ENCODE peak calls at places on chromosomes 4 and X, in seven cellular contexts. One of them, this sample, is unnamed.

GRCh38 chrX:104136241-104137019 is 20.4 kb downstream of the SLC25A53 start:
- DNase-seq in effector CD8-positive, alpha-beta T cell: peak
- DNase-seq in sigmoid colon: peak
- DNase-seq in ureter: peak
- DNase-seq in germinal center: peak
- DNase-seq in left lung: peak
- DNase-seq in activated naive CD4-positive, alpha-beta T cell treated with anti-CD3 and anti-CD28 coated beads, Interleukin-2, amount 10 ng/mL, durations not matched to agents 7 days and 5 days: peak
- DNase-seq in this sample: peak

GRCh38 chrX:153519569-153520285 is 2.3 kb downstream of the ATP2B3 start:
- DNase-seq in activated naive CD4-positive, alpha-beta T cell treated with anti-CD3 and anti-CD28 coated beads, Interleukin-2, amount 10 ng/mL, durations not matched to agents 7 days and 5 days: no peak
- DNase-seq in germinal center: no peak
- DNase-seq in left lung: no peak
- DNase-seq in effector CD8-positive, alpha-beta T cell: no peak
- DNase-seq in sigmoid colon: no peak
- DNase-seq in ureter: no peak
- DNase-seq in this sample: no peak

GRCh38 chr4:166172619-166173018 is 299.6 kb downstream of the TLL1 start:
- DNase-seq in effector CD8-positive, alpha-beta T cell: no peak
- DNase-seq in activated naive CD4-positive, alpha-beta T cell treated with anti-CD3 and anti-CD28 coated beads, Interleukin-2, amount 10 ng/mL, durations not matched to agents 7 days and 5 days: no peak
- DNase-seq in ureter: no peak
- DNase-seq in sigmoid colon: no peak
- DNase-seq in left lung: no peak
- DNase-seq in germinal center: no peak
- DNase-seq in this sample: no peak

GRCh38 chrX:72662020-72662747 is 51.9 kb downstream of the PHKA1 start:
- DNase-seq in left lung: no peak
- DNase-seq in effector CD8-positive, alpha-beta T cell: no peak
- DNase-seq in sigmoid colon: no peak
- DNase-seq in germinal center: no peak
- DNase-seq in ureter: no peak
- DNase-seq in activated naive CD4-positive, alpha-beta T cell treated with anti-CD3 and anti-CD28 coated beads, Interleukin-2, amount 10 ng/mL, durations not matched to agents 7 days and 5 days: no peak
- DNase-seq in this sample: no peak

GRCh38 chr4:128979934-128980333 is 113.4 kb downstream of the SCLT1 start:
- DNase-seq in ureter: no peak
- DNase-seq in effector CD8-positive, alpha-beta T cell: no peak
- DNase-seq in sigmoid colon: no peak
- DNase-seq in left lung: no peak
- DNase-seq in germinal center: no peak
- DNase-seq in activated naive CD4-positive, alpha-beta T cell treated with anti-CD3 and anti-CD28 coated beads, Interleukin-2, amount 10 ng/mL, durations not matched to agents 7 days and 5 days: no peak
- DNase-seq in this sample: no peak

GRCh38 chr4:169963998-169964397 is 62.2 kb downstream of the MFAP3L start:
- DNase-seq in left lung: no peak
- DNase-seq in sigmoid colon: no peak
- DNase-seq in activated naive CD4-positive, alpha-beta T cell treated with anti-CD3 and anti-CD28 coated beads, Interleukin-2, amount 10 ng/mL, durations not matched to agents 7 days and 5 days: no peak
- DNase-seq in effector CD8-positive, alpha-beta T cell: no peak
- DNase-seq in germinal center: no peak
- DNase-seq in ureter: no peak
- DNase-seq in this sample: no peak

GRCh38 chr4:20305976-20306375 is 54.3 kb downstream of the SLIT2 start:
- DNase-seq in sigmoid colon: no peak
- DNase-seq in effector CD8-positive, alpha-beta T cell: no peak
- DNase-seq in activated naive CD4-positive, alpha-beta T cell treated with anti-CD3 and anti-CD28 coated beads, Interleukin-2, amount 10 ng/mL, durations not matched to agents 7 days and 5 days: no peak
- DNase-seq in left lung: no peak
- DNase-seq in germinal center: no peak
- DNase-seq in ureter: no peak
- DNase-seq in this sample: no peak

GRCh38 chrX:20680998-20681397 is 414.3 kb upstream of the RPS6KA3 start:
- DNase-seq in germinal center: no peak
- DNase-seq in effector CD8-positive, alpha-beta T cell: no peak
- DNase-seq in activated naive CD4-positive, alpha-beta T cell treated with anti-CD3 and anti-CD28 coated beads, Interleukin-2, amount 10 ng/mL, durations not matched to agents 7 days and 5 days: no peak
- DNase-seq in left lung: no peak
- DNase-seq in ureter: no peak
- DNase-seq in sigmoid colon: no peak
- DNase-seq in this sample: no peak

GRCh38 chr4:153045111-153045982 is 109.2 kb downstream of the FHDC1 start:
- DNase-seq in effector CD8-positive, alpha-beta T cell: no peak
- DNase-seq in left lung: no peak
- DNase-seq in ureter: no peak
- DNase-seq in activated naive CD4-positive, alpha-beta T cell treated with anti-CD3 and anti-CD28 coated beads, Interleukin-2, amount 10 ng/mL, durations not matched to agents 7 days and 5 days: no peak
- DNase-seq in germinal center: peak
- DNase-seq in sigmoid colon: no peak
- DNase-seq in this sample: no peak

GRCh38 chr4:152255437-152255836 is 280.5 kb downstream of the FBXW7 start:
- DNase-seq in ureter: no peak
- DNase-seq in activated naive CD4-positive, alpha-beta T cell treated with anti-CD3 and anti-CD28 coated beads, Interleukin-2, amount 10 ng/mL, durations not matched to agents 7 days and 5 days: peak
- DNase-seq in left lung: no peak
- DNase-seq in germinal center: no peak
- DNase-seq in sigmoid colon: no peak
- DNase-seq in effector CD8-positive, alpha-beta T cell: no peak
- DNase-seq in this sample: peak

GRCh38 chr4:141099326-141099725 is 33.9 kb downstream of the RNF150 start:
- DNase-seq in activated naive CD4-positive, alpha-beta T cell treated with anti-CD3 and anti-CD28 coated beads, Interleukin-2, amount 10 ng/mL, durations not matched to agents 7 days and 5 days: no peak
- DNase-seq in sigmoid colon: no peak
- DNase-seq in effector CD8-positive, alpha-beta T cell: no peak
- DNase-seq in ureter: no peak
- DNase-seq in left lung: no peak
- DNase-seq in germinal center: no peak
- DNase-seq in this sample: no peak

GRCh38 chr4:108466936-108467902 is 153.2 kb upstream of the RPL34 start:
- DNase-seq in left lung: no peak
- DNase-seq in activated naive CD4-positive, alpha-beta T cell treated with anti-CD3 and anti-CD28 coated beads, Interleukin-2, amount 10 ng/mL, durations not matched to agents 7 days and 5 days: peak
- DNase-seq in ureter: no peak
- DNase-seq in effector CD8-positive, alpha-beta T cell: no peak
- DNase-seq in germinal center: no peak
- DNase-seq in sigmoid colon: no peak
- DNase-seq in this sample: peak

GRCh38 chrX:117808413-117808812 is 308.2 kb downstream of the KLHL13 start:
- DNase-seq in sigmoid colon: no peak
- DNase-seq in ureter: no peak
- DNase-seq in germinal center: no peak
- DNase-seq in activated naive CD4-positive, alpha-beta T cell treated with anti-CD3 and anti-CD28 coated beads, Interleukin-2, amount 10 ng/mL, durations not matched to agents 7 days and 5 days: no peak
- DNase-seq in effector CD8-positive, alpha-beta T cell: no peak
- DNase-seq in left lung: no peak
- DNase-seq in this sample: no peak

GRCh38 chr4:1415681-1415981 is 9.4 kb upstream of the NKX1-1 start:
- DNase-seq in activated naive CD4-positive, alpha-beta T cell treated with anti-CD3 and anti-CD28 coated beads, Interleukin-2, amount 10 ng/mL, durations not matched to agents 7 days and 5 days: no peak
- DNase-seq in effector CD8-positive, alpha-beta T cell: no peak
- DNase-seq in left lung: no peak
- DNase-seq in ureter: no peak
- DNase-seq in sigmoid colon: peak
- DNase-seq in germinal center: no peak
- DNase-seq in this sample: no peak

GRCh38 chr4:176780995-176781738 is 11.6 kb downstream of the VEGFC start:
- DNase-seq in sigmoid colon: no peak
- DNase-seq in effector CD8-positive, alpha-beta T cell: no peak
- DNase-seq in left lung: no peak
- DNase-seq in ureter: no peak
- DNase-seq in germinal center: no peak
- DNase-seq in activated naive CD4-positive, alpha-beta T cell treated with anti-CD3 and anti-CD28 coated beads, Interleukin-2, amount 10 ng/mL, durations not matched to agents 7 days and 5 days: no peak
- DNase-seq in this sample: no peak

GRCh38 chr4:33714971-33715370 is 2529.3 kb downstream of the ARAP2 start:
- DNase-seq in left lung: no peak
- DNase-seq in activated naive CD4-positive, alpha-beta T cell treated with anti-CD3 and anti-CD28 coated beads, Interleukin-2, amount 10 ng/mL, durations not matched to agents 7 days and 5 days: no peak
- DNase-seq in ureter: no peak
- DNase-seq in germinal center: no peak
- DNase-seq in sigmoid colon: no peak
- DNase-seq in effector CD8-positive, alpha-beta T cell: no peak
- DNase-seq in this sample: no peak

GRCh38 chr4:22389240-22389871 is 126.5 kb downstream of the ADGRA3 start:
- DNase-seq in activated naive CD4-positive, alpha-beta T cell treated with anti-CD3 and anti-CD28 coated beads, Interleukin-2, amount 10 ng/mL, durations not matched to agents 7 days and 5 days: peak
- DNase-seq in ureter: peak
- DNase-seq in germinal center: peak
- DNase-seq in effector CD8-positive, alpha-beta T cell: no peak
- DNase-seq in left lung: no peak
- DNase-seq in sigmoid colon: no peak
- DNase-seq in this sample: peak

GRCh38 chr4:134426821-134427220 is 225.2 kb upstream of the PABPC4L start:
- DNase-seq in activated naive CD4-positive, alpha-beta T cell treated with anti-CD3 and anti-CD28 coated beads, Interleukin-2, amount 10 ng/mL, durations not matched to agents 7 days and 5 days: no peak
- DNase-seq in effector CD8-positive, alpha-beta T cell: no peak
- DNase-seq in ureter: no peak
- DNase-seq in left lung: no peak
- DNase-seq in germinal center: no peak
- DNase-seq in sigmoid colon: no peak
- DNase-seq in this sample: no peak

GRCh38 chr4:86977621-86978184 is 42.9 kb downstream of the AFF1 start:
- DNase-seq in activated naive CD4-positive, alpha-beta T cell treated with anti-CD3 and anti-CD28 coated beads, Interleukin-2, amount 10 ng/mL, durations not matched to agents 7 days and 5 days: no peak
- DNase-seq in sigmoid colon: no peak
- DNase-seq in left lung: no peak
- DNase-seq in effector CD8-positive, alpha-beta T cell: no peak
- DNase-seq in ureter: no peak
- DNase-seq in germinal center: no peak
- DNase-seq in this sample: peak

GRCh38 chr4:39054497-39054896 is 7.5 kb upstream of the KLHL5 start:
- DNase-seq in effector CD8-positive, alpha-beta T cell: no peak
- DNase-seq in ureter: no peak
- DNase-seq in germinal center: no peak
- DNase-seq in sigmoid colon: no peak
- DNase-seq in left lung: no peak
- DNase-seq in activated naive CD4-positive, alpha-beta T cell treated with anti-CD3 and anti-CD28 coated beads, Interleukin-2, amount 10 ng/mL, durations not matched to agents 7 days and 5 days: no peak
- DNase-seq in this sample: no peak

GRCh38 chrX:15498741-15499140 is 1.9 kb upstream of the BMX start:
- DNase-seq in activated naive CD4-positive, alpha-beta T cell treated with anti-CD3 and anti-CD28 coated beads, Interleukin-2, amount 10 ng/mL, durations not matched to agents 7 days and 5 days: no peak
- DNase-seq in effector CD8-positive, alpha-beta T cell: no peak
- DNase-seq in germinal center: no peak
- DNase-seq in left lung: no peak
- DNase-seq in ureter: no peak
- DNase-seq in sigmoid colon: no peak
- DNase-seq in this sample: no peak

GRCh38 chrX:964831-965416 is 247.5 kb downstream of the CRLF2 start:
- DNase-seq in activated naive CD4-positive, alpha-beta T cell treated with anti-CD3 and anti-CD28 coated beads, Interleukin-2, amount 10 ng/mL, durations not matched to agents 7 days and 5 days: no peak
- DNase-seq in ureter: peak
- DNase-seq in left lung: no peak
- DNase-seq in germinal center: no peak
- DNase-seq in sigmoid colon: no peak
- DNase-seq in effector CD8-positive, alpha-beta T cell: no peak
- DNase-seq in this sample: no peak

GRCh38 chr4:8580321-8581093 is at the start of gene GPR78:
- DNase-seq in effector CD8-positive, alpha-beta T cell: no peak
- DNase-seq in sigmoid colon: peak
- DNase-seq in ureter: no peak
- DNase-seq in germinal center: peak
- DNase-seq in left lung: peak
- DNase-seq in activated naive CD4-positive, alpha-beta T cell treated with anti-CD3 and anti-CD28 coated beads, Interleukin-2, amount 10 ng/mL, durations not matched to agents 7 days and 5 days: peak
- DNase-seq in this sample: no peak

GRCh38 chr4:37977471-37978452 is 17.6 kb downstream of the PTTG2 start:
- DNase-seq in ureter: peak
- DNase-seq in sigmoid colon: peak
- DNase-seq in activated naive CD4-positive, alpha-beta T cell treated with anti-CD3 and anti-CD28 coated beads, Interleukin-2, amount 10 ng/mL, durations not matched to agents 7 days and 5 days: peak
- DNase-seq in effector CD8-positive, alpha-beta T cell: peak
- DNase-seq in germinal center: peak
- DNase-seq in left lung: peak
- DNase-seq in this sample: peak

GRCh38 chr4:107072836-107073736 is 37.0 kb upstream of the DKK2 start:
- DNase-seq in germinal center: no peak
- DNase-seq in left lung: no peak
- DNase-seq in activated naive CD4-positive, alpha-beta T cell treated with anti-CD3 and anti-CD28 coated beads, Interleukin-2, amount 10 ng/mL, durations not matched to agents 7 days and 5 days: no peak
- DNase-seq in sigmoid colon: no peak
- DNase-seq in effector CD8-positive, alpha-beta T cell: no peak
- DNase-seq in ureter: no peak
- DNase-seq in this sample: no peak

GRCh38 chr4:111454961-111455360 is 690.3 kb upstream of the FAM241A start:
- DNase-seq in activated naive CD4-positive, alpha-beta T cell treated with anti-CD3 and anti-CD28 coated beads, Interleukin-2, amount 10 ng/mL, durations not matched to agents 7 days and 5 days: no peak
- DNase-seq in effector CD8-positive, alpha-beta T cell: no peak
- DNase-seq in germinal center: no peak
- DNase-seq in left lung: peak
- DNase-seq in ureter: no peak
- DNase-seq in sigmoid colon: no peak
- DNase-seq in this sample: no peak

GRCh38 chrX:111098874-111099273 is 2.9 kb downstream of the PAK3 start:
- DNase-seq in effector CD8-positive, alpha-beta T cell: peak
- DNase-seq in left lung: peak
- DNase-seq in sigmoid colon: peak
- DNase-seq in ureter: peak
- DNase-seq in germinal center: peak
- DNase-seq in activated naive CD4-positive, alpha-beta T cell treated with anti-CD3 and anti-CD28 coated beads, Interleukin-2, amount 10 ng/mL, durations not matched to agents 7 days and 5 days: peak
- DNase-seq in this sample: peak

GRCh38 chr4:6024450-6024960 is 6.3 kb upstream of the C4orf50 start:
- DNase-seq in germinal center: no peak
- DNase-seq in sigmoid colon: no peak
- DNase-seq in effector CD8-positive, alpha-beta T cell: no peak
- DNase-seq in left lung: no peak
- DNase-seq in activated naive CD4-positive, alpha-beta T cell treated with anti-CD3 and anti-CD28 coated beads, Interleukin-2, amount 10 ng/mL, durations not matched to agents 7 days and 5 days: no peak
- DNase-seq in ureter: no peak
- DNase-seq in this sample: no peak

GRCh38 chrX:22351966-22352365 is 79.3 kb downstream of the CBLL2 start:
- DNase-seq in effector CD8-positive, alpha-beta T cell: no peak
- DNase-seq in ureter: no peak
- DNase-seq in germinal center: no peak
- DNase-seq in sigmoid colon: no peak
- DNase-seq in left lung: no peak
- DNase-seq in activated naive CD4-positive, alpha-beta T cell treated with anti-CD3 and anti-CD28 coated beads, Interleukin-2, amount 10 ng/mL, durations not matched to agents 7 days and 5 days: no peak
- DNase-seq in this sample: no peak

GRCh38 chr4:61934201-61934600 is 734.1 kb downstream of the ADGRL3 start:
- DNase-seq in left lung: no peak
- DNase-seq in sigmoid colon: no peak
- DNase-seq in effector CD8-positive, alpha-beta T cell: no peak
- DNase-seq in ureter: no peak
- DNase-seq in germinal center: no peak
- DNase-seq in activated naive CD4-positive, alpha-beta T cell treated with anti-CD3 and anti-CD28 coated beads, Interleukin-2, amount 10 ng/mL, durations not matched to agents 7 days and 5 days: no peak
- DNase-seq in this sample: no peak

GRCh38 chrX:110759785-110760184 is 35.8 kb downstream of the CHRDL1 start:
- DNase-seq in activated naive CD4-positive, alpha-beta T cell treated with anti-CD3 and anti-CD28 coated beads, Interleukin-2, amount 10 ng/mL, durations not matched to agents 7 days and 5 days: no peak
- DNase-seq in germinal center: no peak
- DNase-seq in left lung: no peak
- DNase-seq in effector CD8-positive, alpha-beta T cell: no peak
- DNase-seq in sigmoid colon: no peak
- DNase-seq in ureter: no peak
- DNase-seq in this sample: no peak

GRCh38 chr4:76605099-76605563 is 170.1 kb downstream of the SHROOM3 start:
- DNase-seq in activated naive CD4-positive, alpha-beta T cell treated with anti-CD3 and anti-CD28 coated beads, Interleukin-2, amount 10 ng/mL, durations not matched to agents 7 days and 5 days: no peak
- DNase-seq in sigmoid colon: no peak
- DNase-seq in ureter: no peak
- DNase-seq in germinal center: no peak
- DNase-seq in effector CD8-positive, alpha-beta T cell: no peak
- DNase-seq in left lung: no peak
- DNase-seq in this sample: no peak

GRCh38 chrX:154317391-154318000 is 21.9 kb downstream of the TKTL1 start:
- DNase-seq in ureter: no peak
- DNase-seq in germinal center: no peak
- DNase-seq in activated naive CD4-positive, alpha-beta T cell treated with anti-CD3 and anti-CD28 coated beads, Interleukin-2, amount 10 ng/mL, durations not matched to agents 7 days and 5 days: no peak
- DNase-seq in effector CD8-positive, alpha-beta T cell: no peak
- DNase-seq in left lung: no peak
- DNase-seq in sigmoid colon: no peak
- DNase-seq in this sample: no peak

This sample was measured in HCT116.